ENCODE peak calls at places on chromosome 20, in seven cellular contexts. G, H, M, E, J, R and S are unnamed samples.

GRCh38 chr20:36043892-36044515 is 75.6 kb downstream of the CNBD2 start:
- DNase-seq in G (no peak), H (no peak), M (no peak), E (no peak), J (no peak), R (no peak), S (no peak)

GRCh38 chr20:37914672-37915433 is 11.9 kb downstream of the VSTM2L start:
- DNase-seq in G (no peak), H (no peak), M (no peak), E (no peak), J (no peak), R (no peak), S (peak; percentile 39)

GRCh38 chr20:45962031-45962755 is 9.8 kb downstream of the ZNF335 start:
- DNase-seq in G (no peak), H (no peak), M (no peak), E (peak; percentile 16), J (no peak), R (no peak), S (no peak)

GRCh38 chr20:45383131-45383530 is 5.0 kb upstream of the TP53TG5 start:
- DNase-seq in G (no peak), H (peak; percentile 56), M (no peak), E (no peak), J (no peak), R (no peak), S (no peak)

GRCh38 chr20:14956538-14956937 is 619.1 kb upstream of the FLRT3 start:
- DNase-seq in G (no peak), H (no peak), M (no peak), E (no peak), J (no peak), R (no peak), S (no peak)

GRCh38 chr20:51034461-51034860 is 11.6 kb upstream of the KCNG1 start:
- DNase-seq in G (no peak), H (no peak), M (no peak), E (no peak), J (no peak), R (no peak), S (peak; percentile 43)

GRCh38 chr20:12152996-12153395 is 235.3 kb downstream of the BTBD3 start:
- DNase-seq in G (peak; percentile 8), H (peak; percentile 85), M (no peak), E (no peak), J (no peak), R (no peak), S (no peak)

GRCh38 chr20:50462093-50462685 is 48.0 kb upstream of the PTPN1 start:
- DNase-seq in G (no peak), H (no peak), M (no peak), E (no peak), J (no peak), R (no peak), S (peak; percentile 16)

GRCh38 chr20:44979090-44979621 is 12.8 kb downstream of the STK4 start:
- DNase-seq in G (no peak), H (peak; percentile 70), M (peak; percentile 75), E (peak; percentile 48), J (no peak), R (no peak), S (no peak)